ENCODE peak calls at places on chromosomes 7 and 10, in four cellular contexts. O is neural progenitor cell, U is A673, G is GM23248. X is an unnamed sample.

GRCh38 chr7:108201766-108202165 is 71.6 kb upstream of the LAMB4 start:
- DNase-seq in G (no peak), U (no peak), O (no peak), X (no peak)

GRCh38 chr7:156751319-156751718 is 110.7 kb downstream of the RNF32 start:
- DNase-seq in O (no peak), G (peak; percentile 84), U (no peak), X (peak; percentile 6)

GRCh38 chr10:110522365-110522988 is 24.8 kb downstream of the DUSP5 start:
- DNase-seq in O (no peak), G (peak; percentile 54), U (no peak), X (peak; percentile 29)

GRCh38 chr7:75054744-75055527 is 18.7 kb downstream of the RCC1L start:
- DNase-seq in U (no peak), G (peak; percentile 94), O (no peak), X (peak; percentile 51)

GRCh38 chr10:74145133-74145532 is 5.5 kb downstream of the AP3M1 start:
- DNase-seq in U (no peak), O (no peak), G (peak; percentile 83), X (peak; percentile 97)

GRCh38 chr7:151807876-151808275 is 69.0 kb downstream of the PRKAG2 start:
- DNase-seq in G (no peak), O (no peak), U (no peak), X (no peak)

GRCh38 chr10:100877451-100877850 is 35.3 kb upstream of the SLF2 start:
- DNase-seq in U (no peak), G (no peak), O (no peak), X (no peak)

GRCh38 chr7:142323706-142324105 is 65.8 kb upstream of the PRSS58 start:
- DNase-seq in U (peak; percentile 60), O (peak; percentile 82), G (peak; percentile 36), X (no peak)

DNA sequence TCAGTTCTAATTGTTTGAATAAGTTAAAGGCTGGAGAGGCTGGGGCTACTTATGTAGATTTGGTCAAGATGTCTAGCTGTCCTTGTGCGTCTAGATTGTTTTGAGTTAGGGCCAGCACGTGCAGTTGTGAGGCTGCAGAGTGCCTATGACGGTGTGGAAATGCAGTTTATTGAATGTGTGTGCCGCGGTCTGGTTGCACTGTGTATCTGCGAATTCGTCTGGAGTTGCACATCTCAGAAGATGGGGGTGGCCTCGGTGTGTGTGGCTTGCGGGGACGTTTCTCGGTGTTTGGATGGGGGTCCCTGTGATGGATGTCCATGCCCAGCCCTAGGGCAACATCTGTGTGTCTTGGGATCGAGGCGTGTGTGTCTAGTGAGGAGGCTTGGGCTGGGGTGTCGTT is 10.2 kb downstream of the EMX2 start:
- DNase-seq in U (no peak), O (no peak), G (peak; percentile 71), X (no peak)
- TF ChIP-seq EZH2 in U (no peak), O (no peak), G (no peak), X (peak; percentile 14)

DNA sequence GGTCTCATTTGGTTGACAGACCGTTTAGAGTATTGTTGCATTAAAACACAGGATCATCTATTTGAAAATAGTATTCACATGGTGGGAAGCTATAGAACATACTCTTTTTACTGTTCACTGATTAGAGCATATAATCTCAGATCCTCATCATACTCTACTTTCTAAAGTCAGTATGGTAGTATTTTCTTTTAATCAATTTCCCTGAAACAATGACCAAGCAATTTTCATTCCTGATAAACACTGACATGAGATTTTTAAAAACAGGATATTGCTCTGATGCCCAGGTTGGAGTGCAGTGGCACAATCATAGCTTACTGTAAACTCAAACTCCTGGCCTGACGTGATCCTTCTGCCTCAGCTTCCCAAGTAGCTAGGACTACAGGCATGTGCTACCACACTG is 63.9 kb downstream of the PTPN12 start:
- DNase-seq in G (no peak), O (no peak), U (no peak), X (no peak)
- H3K27ac ChIP-seq in G (no peak overlapping the region), O (no peak overlapping the region), U (no peak overlapping the region), X (no peak overlapping the region)

GRCh38 chr7:1666251-1666778 is 3.8 kb upstream of the ELFN1 start:
- DNase-seq in O (peak; percentile 47), U (no peak), G (peak; percentile 70), X (no peak)

GRCh38 chr7:1665721-1666250 is 4.3 kb upstream of the ELFN1 start:
- DNase-seq in G (peak; percentile 65), U (peak; percentile 61), O (peak; percentile 78), X (no peak)

GRCh38 chr7:1663243-1663642 is 6.8 kb upstream of the ELFN1 start:
- DNase-seq in G (no peak), O (no peak), U (no peak), X (no peak)

GRCh38 chr7:1663857-1664651 is 6.0 kb upstream of the ELFN1 start:
- DNase-seq in U (no peak), G (no peak), O (peak; percentile 61), X (no peak)

DNA sequence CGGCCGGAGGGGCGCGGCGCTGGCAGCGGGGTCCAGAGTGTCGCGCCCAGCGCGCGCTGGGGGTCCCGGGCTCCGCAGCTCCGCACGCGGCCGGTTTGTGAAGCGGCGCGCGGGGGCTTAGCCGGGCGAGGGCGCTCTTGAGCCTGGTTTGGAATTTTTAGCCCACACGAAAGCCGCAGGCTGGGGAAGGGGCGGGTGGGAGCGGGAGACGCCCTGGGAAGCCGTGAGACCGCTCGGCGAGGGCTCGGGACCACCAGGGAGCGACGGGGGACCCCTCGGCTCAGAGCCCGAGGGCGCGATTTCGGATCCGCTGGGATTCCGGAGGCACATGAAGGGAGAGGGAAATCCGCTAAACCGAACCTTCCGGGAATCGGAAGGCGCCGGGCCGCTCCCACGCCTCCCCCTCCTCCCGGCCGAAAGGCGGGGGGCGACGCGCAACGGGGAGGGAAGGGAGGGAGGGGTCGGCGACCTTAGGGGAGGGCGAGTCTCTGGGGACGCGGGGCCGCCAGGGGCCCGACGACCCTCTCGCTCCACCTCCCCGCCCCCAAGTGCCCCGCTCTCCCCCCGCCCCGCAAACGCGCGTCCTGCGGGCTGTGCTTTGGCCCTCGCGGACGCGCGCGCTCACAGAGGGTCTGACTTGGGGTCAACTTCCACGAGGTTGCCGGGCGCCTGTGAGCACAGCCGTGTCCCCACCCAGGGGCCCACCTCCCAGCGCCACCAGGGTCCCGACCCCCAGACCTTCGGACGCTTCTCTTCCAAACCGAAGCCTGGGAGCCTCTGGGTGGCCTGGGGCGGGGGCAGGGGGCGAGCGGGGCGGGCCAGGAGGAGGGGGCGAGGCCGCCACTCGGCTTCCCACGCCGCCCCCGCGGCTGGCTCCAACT is 5.1 kb upstream of the ELFN1 start:
- DNase-seq in O (peak; percentile 92), G (peak; percentile 78), U (peak; percentile 76), X (peak; percentile 66)
- TF ChIP-seq EZH2 in O (peak; percentile 30), G (no peak), U (no peak), X (no peak)

GRCh38 chr7:33043875-33044718 is 18.5 kb downstream of the NT5C3A start:
- DNase-seq in G (no peak), O (no peak), U (no peak), X (no peak)

GRCh38 chr7:33044986-33045385 is 17.6 kb downstream of the NT5C3A start:
- DNase-seq in G (peak; percentile 38), U (peak; percentile 30), O (no peak), X (no peak)

GRCh38 chr7:33050425-33051318 is 11.9 kb downstream of the NT5C3A start:
- DNase-seq in O (peak; percentile 33), G (peak; percentile 61), U (peak; percentile 76), X (peak; percentile 84)

GRCh38 chr7:33048257-33048656 is 14.3 kb downstream of the NT5C3A start:
- DNase-seq in U (no peak), O (no peak), G (no peak), X (no peak)

GRCh38 chr7:33048704-33049103 is 13.9 kb downstream of the NT5C3A start:
- DNase-seq in U (no peak), O (no peak), G (no peak), X (no peak)
- H3K27ac ChIP-seq in U (no peak overlapping the region), O (no peak overlapping the region), G (no peak overlapping the region), X (no peak overlapping the region)

GRCh38 chr10:54060572-54060971 is 740.5 kb downstream of the PCDH15 start:
- DNase-seq in G (no peak), O (no peak), U (no peak), X (no peak)

DNA sequence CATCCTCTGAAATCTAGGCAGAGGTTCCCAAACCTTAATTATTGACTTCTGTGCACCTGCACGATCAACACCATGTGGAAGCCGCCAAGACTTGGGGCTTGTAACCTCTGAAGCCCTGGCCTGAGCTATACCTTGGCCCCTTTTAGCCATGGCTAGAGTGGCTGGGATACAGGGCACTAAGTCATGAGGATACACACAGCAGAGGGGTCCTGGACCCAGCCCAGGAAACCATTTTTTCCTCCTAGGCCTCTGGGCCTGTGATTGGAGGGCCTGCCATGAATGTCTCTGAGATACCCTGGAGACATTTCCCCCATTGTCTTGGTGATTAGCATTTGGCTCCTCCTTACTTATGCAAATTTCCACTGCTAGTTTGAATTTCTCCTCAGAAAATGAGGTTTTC is 743.7 kb downstream of the PCDH15 start:
- DNase-seq in G (no peak), O (no peak), U (no peak), X (no peak)
- TF ChIP-seq EZH2 in G (no peak), O (no peak), U (no peak), X (no peak)